ENCODE peak calls at places on chromosome 15, in six cellular contexts. One of them, this sample, is unnamed.

GRCh38 chr15:84685304-84685703 is 27.3 kb upstream of the NMB start:
- DNase-seq in GM12878: no peak
- DNase-seq in K562: no peak
- DNase-seq in endothelial cell of umbilical vein: no peak
- DNase-seq in A549: no peak
- DNase-seq in HepG2: no peak
- DNase-seq in this sample: peak; percentile 77

GRCh38 chr15:72206677-72207000 is 9.1 kb upstream of the GRAMD2A start:
- DNase-seq in HepG2: no peak
- DNase-seq in K562: no peak
- DNase-seq in A549: no peak
- DNase-seq in GM12878: no peak
- DNase-seq in endothelial cell of umbilical vein: no peak
- DNase-seq in this sample: no peak

GRCh38 chr15:71250936-71251468 is 135.7 kb downstream of the THSD4 start:
- DNase-seq in K562: no peak
- DNase-seq in A549: no peak
- DNase-seq in HepG2: no peak
- DNase-seq in endothelial cell of umbilical vein: peak; percentile 52
- DNase-seq in GM12878: no peak
- DNase-seq in this sample: no peak

GRCh38 chr15:38941399-38941953 is 376.9 kb upstream of the RASGRP1 start:
- DNase-seq in A549: no peak
- DNase-seq in HepG2: no peak
- DNase-seq in endothelial cell of umbilical vein: peak; percentile 25
- DNase-seq in K562: no peak
- DNase-seq in GM12878: no peak
- DNase-seq in this sample: no peak

GRCh38 chr15:70127288-70127746 is 29.6 kb upstream of the TLE3 start:
- DNase-seq in endothelial cell of umbilical vein: peak; percentile 94
- DNase-seq in GM12878: no peak
- DNase-seq in K562: no peak
- DNase-seq in A549: no peak
- DNase-seq in HepG2: peak; percentile 87
- DNase-seq in this sample: peak; percentile 34

GRCh38 chr15:78540955-78541743 is 905 bp downstream of the PSMA4 start:
- DNase-seq in endothelial cell of umbilical vein: no peak
- DNase-seq in K562: no peak
- DNase-seq in HepG2: no peak
- DNase-seq in GM12878: no peak
- DNase-seq in A549: no peak
- DNase-seq in this sample: peak; percentile 52

GRCh38 chr15:70113304-70113700 is 15.6 kb upstream of the TLE3 start:
- DNase-seq in A549: no peak
- DNase-seq in GM12878: no peak
- DNase-seq in HepG2: no peak
- DNase-seq in endothelial cell of umbilical vein: peak; percentile 44
- DNase-seq in K562: no peak
- DNase-seq in this sample: no peak

GRCh38 chr15:28942521-28943035 is 56.8 kb downstream of the APBA2 start:
- DNase-seq in A549: no peak
- DNase-seq in endothelial cell of umbilical vein: no peak
- DNase-seq in K562: no peak
- DNase-seq in HepG2: no peak
- DNase-seq in GM12878: no peak
- DNase-seq in this sample: no peak

GRCh38 chr15:80233511-80234080 is 18.4 kb downstream of the CTXND1 start:
- DNase-seq in endothelial cell of umbilical vein: no peak
- DNase-seq in HepG2: no peak
- DNase-seq in K562: no peak
- DNase-seq in A549: no peak
- DNase-seq in GM12878: no peak
- DNase-seq in this sample: no peak

GRCh38 chr15:43067717-43068461 is 37.9 kb downstream of the UBR1 start:
- DNase-seq in endothelial cell of umbilical vein: no peak
- DNase-seq in HepG2: peak; percentile 18
- DNase-seq in A549: no peak
- DNase-seq in K562: no peak
- DNase-seq in GM12878: no peak
- DNase-seq in this sample: peak; percentile 60

DNA sequence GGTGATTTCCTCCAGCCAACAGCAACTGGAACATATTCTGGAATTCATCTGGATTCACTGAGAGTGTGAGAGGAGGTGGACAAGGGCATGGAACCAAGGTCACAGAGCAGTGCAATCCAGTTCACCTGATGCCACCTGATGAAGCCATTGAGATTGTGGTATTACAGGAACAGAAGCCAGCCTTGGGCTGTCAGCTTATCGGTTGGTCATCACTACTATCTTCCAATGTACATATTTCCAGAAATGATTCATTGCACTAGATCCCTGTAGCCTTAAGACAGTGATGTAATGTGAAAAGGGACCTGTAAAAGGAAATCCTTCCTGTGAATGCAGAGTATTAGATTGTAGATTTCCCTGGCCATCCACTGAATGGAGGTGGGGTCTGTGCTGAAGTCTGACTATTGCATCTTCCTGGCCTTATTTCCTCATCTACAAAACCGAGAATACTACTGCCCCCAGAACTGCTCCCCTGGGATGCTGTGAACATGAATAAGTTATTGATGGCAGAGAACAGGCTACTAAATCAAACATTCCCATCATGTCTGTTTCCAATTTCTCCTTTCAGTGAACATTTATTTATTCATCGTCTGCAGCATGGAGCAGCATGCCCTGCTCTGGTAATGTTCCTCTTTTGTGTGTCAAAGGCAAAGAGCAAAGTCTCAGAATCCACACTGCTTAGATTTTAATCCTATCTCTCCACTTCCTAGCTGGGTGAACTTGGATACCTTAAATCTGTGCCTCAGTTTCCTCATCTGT is 47.4 kb upstream of the TPM1 start:
- DNase-seq in K562: no peak
- DNase-seq in endothelial cell of umbilical vein: no peak
- DNase-seq in A549: peak; percentile 34
- DNase-seq in GM12878: no peak
- DNase-seq in HepG2: no peak
- DNase-seq in this sample: no peak
- TF ChIP-seq MYC in K562: no peak
- TF ChIP-seq MYC in endothelial cell of umbilical vein: no peak
- TF ChIP-seq MYC in A549: no peak
- TF ChIP-seq MYC in GM12878: no peak
- TF ChIP-seq MYC in HepG2: no peak
- TF ChIP-seq MYC in this sample: no peak

DNA sequence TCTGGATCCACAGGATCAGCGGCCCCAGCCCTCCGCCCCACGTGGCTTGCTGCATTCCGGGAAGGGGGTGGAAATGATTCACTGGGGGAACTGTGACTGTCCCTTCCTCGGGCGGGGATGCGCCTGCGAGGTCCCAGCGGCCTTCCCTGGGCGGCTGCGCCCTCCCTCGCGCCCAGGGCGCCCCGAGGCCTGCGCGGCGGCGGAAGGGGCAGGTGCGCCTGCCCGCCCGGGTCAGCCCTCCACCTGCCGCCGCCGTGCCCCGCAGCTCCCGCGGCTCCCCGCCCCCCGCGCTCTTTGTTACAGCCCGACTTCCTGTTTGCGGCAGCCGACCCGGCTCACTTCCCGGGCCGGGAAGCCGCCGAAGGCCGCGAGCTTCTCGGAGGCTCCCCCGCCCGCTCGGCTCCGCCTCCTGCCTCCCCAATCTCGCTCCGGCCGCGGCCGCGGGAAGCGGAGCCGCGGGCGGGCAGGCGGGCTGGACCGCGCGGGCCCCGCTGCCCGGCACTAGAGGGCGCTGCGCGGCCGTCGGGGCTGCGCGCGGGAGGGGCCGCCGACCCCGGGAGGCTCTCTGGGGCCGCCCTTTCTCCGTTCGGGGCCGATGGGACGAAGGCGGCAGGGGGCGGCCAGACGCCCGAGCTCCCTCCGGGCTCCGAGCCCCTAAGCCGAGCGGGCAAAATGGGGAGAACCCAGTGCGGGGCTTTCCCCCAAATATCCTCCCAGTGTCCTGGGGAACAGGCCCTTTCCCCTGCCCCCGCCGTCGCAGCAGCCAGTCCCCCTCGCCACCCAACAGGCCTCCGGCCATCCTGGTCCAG is 11.5 kb upstream of the CHAC1 start:
- DNase-seq in endothelial cell of umbilical vein: peak; percentile 88
- DNase-seq in A549: peak; percentile 63
- DNase-seq in GM12878: no peak
- DNase-seq in HepG2: peak; percentile 59
- DNase-seq in K562: peak; percentile 95
- DNase-seq in this sample: peak; percentile 90
- TF ChIP-seq CTCF in endothelial cell of umbilical vein: peak; percentile 76
- TF ChIP-seq CTCF in A549: peak; percentile 89
- TF ChIP-seq CTCF in GM12878: peak; percentile 29
- TF ChIP-seq CTCF in HepG2: peak; percentile 57
- TF ChIP-seq CTCF in K562: peak; percentile 63
- TF ChIP-seq CTCF in this sample: no peak

GRCh38 chr15:92035961-92036360 is 182.5 kb downstream of the SLCO3A1 start:
- DNase-seq in HepG2: no peak
- DNase-seq in K562: no peak
- DNase-seq in A549: no peak
- DNase-seq in endothelial cell of umbilical vein: no peak
- DNase-seq in GM12878: no peak
- DNase-seq in this sample: no peak

GRCh38 chr15:92029767-92030166 is 176.3 kb downstream of the SLCO3A1 start:
- DNase-seq in HepG2: no peak
- DNase-seq in A549: no peak
- DNase-seq in GM12878: no peak
- DNase-seq in K562: no peak
- DNase-seq in endothelial cell of umbilical vein: no peak
- DNase-seq in this sample: no peak

GRCh38 chr15:92033723-92034122 is 180.2 kb downstream of the SLCO3A1 start:
- DNase-seq in A549: no peak
- DNase-seq in HepG2: no peak
- DNase-seq in GM12878: no peak
- DNase-seq in K562: no peak
- DNase-seq in endothelial cell of umbilical vein: no peak
- DNase-seq in this sample: no peak

GRCh38 chr15:92034227-92034626 is 180.7 kb downstream of the SLCO3A1 start:
- DNase-seq in K562: no peak
- DNase-seq in HepG2: no peak
- DNase-seq in A549: no peak
- DNase-seq in endothelial cell of umbilical vein: no peak
- DNase-seq in GM12878: no peak
- DNase-seq in this sample: no peak

GRCh38 chr15:92033319-92033718 is 179.8 kb downstream of the SLCO3A1 start:
- DNase-seq in A549: no peak
- DNase-seq in HepG2: no peak
- DNase-seq in endothelial cell of umbilical vein: no peak
- DNase-seq in GM12878: no peak
- DNase-seq in K562: no peak
- DNase-seq in this sample: no peak
- TF ChIP-seq MAX in A549: no peak
- TF ChIP-seq MAX in HepG2: no peak
- TF ChIP-seq MAX in endothelial cell of umbilical vein: no peak
- TF ChIP-seq MAX in GM12878: no peak
- TF ChIP-seq MAX in K562: no peak
- TF ChIP-seq MAX in this sample: no peak

GRCh38 chr15:101501703-101502373 is 12.3 kb upstream of the PCSK6 start:
- DNase-seq in endothelial cell of umbilical vein: peak; percentile 34
- DNase-seq in GM12878: no peak
- DNase-seq in A549: peak; percentile 87
- DNase-seq in K562: peak; percentile 52
- DNase-seq in HepG2: peak; percentile 66
- DNase-seq in this sample: peak; percentile 55
- TF ChIP-seq MYC in endothelial cell of umbilical vein: no peak
- TF ChIP-seq MYC in GM12878: no peak
- TF ChIP-seq MYC in A549: no peak
- TF ChIP-seq MYC in K562: no peak
- TF ChIP-seq MYC in HepG2: peak; percentile 23
- TF ChIP-seq MYC in this sample: no peak

DNA sequence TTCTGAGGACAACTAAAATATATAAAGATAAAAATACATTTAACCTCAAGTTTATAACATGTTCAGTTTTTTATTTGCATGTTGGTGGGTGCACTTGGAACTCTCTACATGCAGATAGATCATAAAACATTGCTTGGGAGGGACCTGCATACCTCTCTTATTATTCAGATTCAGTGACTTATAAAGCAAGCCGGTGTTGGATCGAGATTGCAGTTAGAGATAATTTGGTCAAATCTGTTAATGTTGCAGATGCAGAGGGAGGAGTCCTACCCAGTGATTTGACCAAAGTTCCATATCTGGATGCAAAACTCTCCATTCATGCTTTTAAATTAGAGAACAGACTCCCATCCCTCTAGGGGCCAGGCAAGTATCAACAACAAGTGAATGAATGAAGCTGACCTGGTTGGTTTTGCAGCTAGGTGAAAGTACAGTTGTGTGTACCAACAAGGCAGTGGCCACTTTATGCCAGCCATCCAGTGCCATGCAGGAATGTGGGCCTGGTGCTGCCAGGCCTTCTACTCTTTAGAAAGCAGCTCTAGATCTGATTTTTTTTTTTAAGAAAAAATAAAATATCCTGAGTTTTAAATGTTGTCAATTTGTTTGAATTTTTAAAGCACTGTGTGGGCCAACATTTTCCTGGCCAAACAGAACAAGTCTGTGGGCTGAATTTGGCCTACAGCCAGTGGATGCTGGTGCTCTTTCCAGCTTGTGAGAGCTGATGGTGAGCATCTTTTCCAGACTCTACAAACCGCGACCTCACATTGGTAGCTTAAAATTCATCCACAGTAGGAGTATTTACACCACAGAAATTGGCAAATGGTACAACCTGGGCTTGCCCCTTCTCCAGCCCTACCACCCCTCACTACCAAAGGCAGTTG is 12.3 kb downstream of the CDIN1 start:
- DNase-seq in GM12878: no peak
- DNase-seq in A549: peak; percentile 6
- DNase-seq in endothelial cell of umbilical vein: no peak
- DNase-seq in K562: no peak
- DNase-seq in HepG2: no peak
- DNase-seq in this sample: no peak
- TF ChIP-seq CTCF in GM12878: no peak
- TF ChIP-seq CTCF in A549: no peak
- TF ChIP-seq CTCF in endothelial cell of umbilical vein: no peak
- TF ChIP-seq CTCF in K562: no peak
- TF ChIP-seq CTCF in HepG2: no peak
- TF ChIP-seq CTCF in this sample: no peak